ENCODE peak calls at places on chromosome 10, in nine cellular contexts. N, D, Q, Y, A, E, L, W and C are unnamed samples.
A peak's percentile ranks its signal among the peaks of the same experiment; 100 is the strongest.

GRCh38 chr10:77230194-77230593 is 407.4 kb downstream of the KCNMA1 start:
- DNase-seq in N (no peak), D (peak; percentile 36), Q (no peak), Y (no peak), A (no peak), E (no peak), L (no peak), W (no peak), C (no peak)

GRCh38 chr10:51860257-51860656 is 160.9 kb upstream of the CSTF2T start:
- DNase-seq in N (no peak), D (no peak), Q (no peak), Y (no peak), A (peak; percentile 36), E (peak; percentile 13), L (no peak), W (no peak), C (no peak)

GRCh38 chr10:124677871-124678565 is 66.2 kb downstream of the FAM53B start:
- DNase-seq in N (no peak), D (no peak), Q (no peak), Y (no peak), A (no peak), E (no peak), L (no peak), W (no peak), C (no peak)

GRCh38 chr10:130054021-130054420 is 56.6 kb downstream of the C10orf143 start:
- DNase-seq in N (no peak), D (no peak), Q (no peak), Y (no peak), A (no peak), E (no peak), L (no peak), W (no peak), C (no peak)

GRCh38 chr10:95588025-95588424 is 26.9 kb upstream of the SORBS1 start:
- DNase-seq in N (no peak), D (no peak), Q (no peak), Y (no peak), A (no peak), E (no peak), L (no peak), W (no peak), C (no peak)

GRCh38 chr10:95660283-95660682 is 3.8 kb upstream of the ALDH18A1 start:
- DNase-seq in N (no peak), D (no peak), Q (no peak), Y (no peak), A (no peak), E (peak; percentile 34), L (no peak), W (no peak), C (no peak)

GRCh38 chr10:43093423-43094090 is 16.7 kb downstream of the RET start:
- DNase-seq in N (no peak), D (no peak), Q (no peak), Y (no peak), A (no peak), E (no peak), L (no peak), W (no peak), C (no peak)

GRCh38 chr10:103284170-103284569 is 7.2 kb downstream of the INA start:
- DNase-seq in N (no peak), D (no peak), Q (no peak), Y (no peak), A (no peak), E (no peak), L (no peak), W (no peak), C (no peak)

GRCh38 chr10:19731560-19731959 is 84.7 kb upstream of the PLXDC2 start:
- DNase-seq in N (no peak), D (no peak), Q (no peak), Y (no peak), A (no peak), E (no peak), L (no peak), W (no peak), C (no peak)

GRCh38 chr10:54985732-54986131 is 184.7 kb upstream of the PCDH15 start:
- DNase-seq in N (no peak), D (no peak), Q (no peak), Y (no peak), A (no peak), E (no peak), L (no peak), W (no peak), C (no peak)

GRCh38 chr10:69051710-69052487 is 36.0 kb upstream of the SRGN start:
- DNase-seq in N (no peak), D (no peak), Q (no peak), Y (peak; percentile 38), A (peak; percentile 52), E (no peak), L (no peak), W (no peak), C (no peak)

GRCh38 chr10:97534746-97535367 is 36.1 kb downstream of the UBTD1 start:
- DNase-seq in N (peak; percentile 24), D (no peak), Q (peak; percentile 36), Y (peak; percentile 77), A (no peak), E (no peak), L (peak; percentile 49), W (no peak), C (no peak)

GRCh38 chr10:10677479-10677878 is 340.2 kb upstream of the CELF2 start:
- DNase-seq in N (peak; percentile 53), D (no peak), Q (peak; percentile 30), Y (no peak), A (peak; percentile 70), E (peak; percentile 27), L (no peak), W (peak; percentile 73), C (peak; percentile 75)

GRCh38 chr10:121244791-121245190 is 353.5 kb downstream of the FGFR2 start:
- DNase-seq in N (no peak), D (no peak), Q (no peak), Y (no peak), A (no peak), E (no peak), L (no peak), W (no peak), C (no peak)

GRCh38 chr10:48645600-48645999 is 39.1 kb upstream of the WDFY4 start:
- DNase-seq in N (no peak), D (no peak), Q (no peak), Y (no peak), A (no peak), E (no peak), L (no peak), W (no peak), C (no peak)

GRCh38 chr10:88996927-88997326 is 6.3 kb downstream of the FAS start:
- DNase-seq in N (no peak), D (no peak), Q (no peak), Y (no peak), A (no peak), E (no peak), L (no peak), W (no peak), C (no peak)

GRCh38 chr10:102131286-102132170 is 1.3 kb upstream of the PPRC1 start:
- DNase-seq in N (no peak), D (no peak), Q (no peak), Y (no peak), A (no peak), E (no peak), L (no peak), W (no peak), C (no peak)

GRCh38 chr10:100715445-100716385 is 29.7 kb upstream of the PAX2 start:
- DNase-seq in N (no peak), D (no peak), Q (no peak), Y (no peak), A (no peak), E (no peak), L (no peak), W (no peak), C (no peak)

GRCh38 chr10:77594171-77594783 is 43.3 kb downstream of the KCNMA1 start:
- DNase-seq in N (no peak), D (no peak), Q (no peak), Y (no peak), A (no peak), E (no peak), L (no peak), W (no peak), C (no peak)

GRCh38 chr10:100338434-100339036 is 8.5 kb upstream of the SCD start:
- DNase-seq in N (peak; percentile 83), D (no peak), Q (peak; percentile 78), Y (peak; percentile 81), A (peak; percentile 72), E (no peak), L (no peak), W (peak; percentile 88), C (peak; percentile 68)

GRCh38 chr10:79239275-79239779 is 107.9 kb upstream of the PPIF start:
- DNase-seq in N (no peak), D (no peak), Q (no peak), Y (no peak), A (no peak), E (no peak), L (no peak), W (no peak), C (no peak)

GRCh38 chr10:97570146-97570788 is 2.3 kb upstream of the ANKRD2 start:
- DNase-seq in N (no peak), D (no peak), Q (no peak), Y (no peak), A (no peak), E (no peak), L (peak; percentile 89), W (no peak), C (no peak)

GRCh38 chr10:74118794-74119193 is 31.8 kb downstream of the AP3M1 start:
- DNase-seq in N (no peak), D (no peak), Q (no peak), Y (no peak), A (no peak), E (no peak), L (no peak), W (no peak), C (no peak)

GRCh38 chr10:72056932-72057751 is 31.2 kb downstream of the SPOCK2 start:
- DNase-seq in N (no peak), D (no peak), Q (no peak), Y (no peak), A (no peak), E (no peak), L (no peak), W (no peak), C (no peak)

GRCh38 chr10:53697038-53697437 is 924.5 kb upstream of the MBL2 start:
- DNase-seq in N (no peak), D (no peak), Q (no peak), Y (no peak), A (no peak), E (peak; percentile 11), L (no peak), W (no peak), C (no peak)

GRCh38 chr10:118258285-118258684 is 83.8 kb downstream of the FAM204A start:
- DNase-seq in N (no peak), D (no peak), Q (no peak), Y (no peak), A (no peak), E (no peak), L (no peak), W (no peak), C (no peak)

GRCh38 chr10:116671274-116671926 is 50.6 kb downstream of the PNLIPRP2 start:
- DNase-seq in N (no peak), D (no peak), Q (no peak), Y (no peak), A (no peak), E (no peak), L (no peak), W (no peak), C (no peak)

GRCh38 chr10:8365935-8366911 is 311.7 kb downstream of the GATA3 start:
- DNase-seq in N (peak; percentile 13), D (no peak), Q (peak; percentile 21), Y (peak; percentile 15), A (no peak), E (peak; percentile 20), L (no peak), W (no peak), C (peak; percentile 3)